ENCODE peak calls at places on chromosomes 11 and 22, in four cellular contexts. One of them, this sample, is unnamed.

GRCh38 chr11:86637976-86638375 is 34.4 kb downstream of the ME3 start:
- DNase-seq in stimulated activated CD8-positive, alpha-beta memory T cell treated with anti-CD3 and anti-CD28 coated beads, Interleukin-7, amount 100 ng/mL, for 24 hours: no peak
- DNase-seq in neural crest cell: no peak
- DNase-seq in breast epithelium: no peak
- DNase-seq in this sample: no peak

GRCh38 chr22:35135165-35135564 is 69.2 kb downstream of the ISX start:
- DNase-seq in stimulated activated CD8-positive, alpha-beta memory T cell treated with anti-CD3 and anti-CD28 coated beads, Interleukin-7, amount 100 ng/mL, for 24 hours: no peak
- DNase-seq in neural crest cell: no peak
- DNase-seq in breast epithelium: no peak
- DNase-seq in this sample: no peak

GRCh38 chr22:22684605-22685561 is 40.5 kb downstream of the GGTLC2 start:
- DNase-seq in stimulated activated CD8-positive, alpha-beta memory T cell treated with anti-CD3 and anti-CD28 coated beads, Interleukin-7, amount 100 ng/mL, for 24 hours: no peak
- DNase-seq in neural crest cell: no peak
- DNase-seq in breast epithelium: no peak
- DNase-seq in this sample: no peak

GRCh38 chr22:19056951-19057401 is 65.2 kb downstream of the DGCR2 start:
- DNase-seq in stimulated activated CD8-positive, alpha-beta memory T cell treated with anti-CD3 and anti-CD28 coated beads, Interleukin-7, amount 100 ng/mL, for 24 hours: no peak
- DNase-seq in neural crest cell: no peak
- DNase-seq in breast epithelium: no peak
- DNase-seq in this sample: peak; percentile 67

GRCh38 chr22:45785458-45785857 is 113.8 kb downstream of the ATXN10 start:
- DNase-seq in stimulated activated CD8-positive, alpha-beta memory T cell treated with anti-CD3 and anti-CD28 coated beads, Interleukin-7, amount 100 ng/mL, for 24 hours: no peak
- DNase-seq in neural crest cell: no peak
- DNase-seq in breast epithelium: no peak
- DNase-seq in this sample: no peak

GRCh38 chr22:37267128-37267587 is 15.2 kb upstream of the CYTH4 start:
- DNase-seq in stimulated activated CD8-positive, alpha-beta memory T cell treated with anti-CD3 and anti-CD28 coated beads, Interleukin-7, amount 100 ng/mL, for 24 hours: peak; percentile 45
- DNase-seq in neural crest cell: peak; percentile 76
- DNase-seq in breast epithelium: no peak
- DNase-seq in this sample: no peak

GRCh38 chr11:73650400-73650799 is 4.0 kb downstream of the PLEKHB1 start:
- DNase-seq in stimulated activated CD8-positive, alpha-beta memory T cell treated with anti-CD3 and anti-CD28 coated beads, Interleukin-7, amount 100 ng/mL, for 24 hours: no peak
- DNase-seq in neural crest cell: no peak
- DNase-seq in breast epithelium: no peak
- DNase-seq in this sample: no peak

GRCh38 chr11:130908770-130909625 is 7.3 kb downstream of the SNX19 start:
- DNase-seq in stimulated activated CD8-positive, alpha-beta memory T cell treated with anti-CD3 and anti-CD28 coated beads, Interleukin-7, amount 100 ng/mL, for 24 hours: no peak
- DNase-seq in neural crest cell: no peak
- DNase-seq in breast epithelium: no peak
- DNase-seq in this sample: no peak

GRCh38 chr11:27296406-27296994 is 66.5 kb downstream of the CCDC34 start:
- DNase-seq in stimulated activated CD8-positive, alpha-beta memory T cell treated with anti-CD3 and anti-CD28 coated beads, Interleukin-7, amount 100 ng/mL, for 24 hours: no peak
- DNase-seq in neural crest cell: no peak
- DNase-seq in breast epithelium: no peak
- DNase-seq in this sample: no peak

GRCh38 chr11:61949169-61950034 is 749 bp upstream of the BEST1 start:
- DNase-seq in stimulated activated CD8-positive, alpha-beta memory T cell treated with anti-CD3 and anti-CD28 coated beads, Interleukin-7, amount 100 ng/mL, for 24 hours: no peak
- DNase-seq in neural crest cell: no peak
- DNase-seq in breast epithelium: peak; percentile 66
- DNase-seq in this sample: peak; percentile 88

GRCh38 chr11:88313441-88313840 is 24.1 kb downstream of the CTSC start:
- DNase-seq in stimulated activated CD8-positive, alpha-beta memory T cell treated with anti-CD3 and anti-CD28 coated beads, Interleukin-7, amount 100 ng/mL, for 24 hours: no peak
- DNase-seq in neural crest cell: no peak
- DNase-seq in breast epithelium: no peak
- DNase-seq in this sample: no peak

GRCh38 chr11:73402834-73403185 is 26.6 kb downstream of the RELT start:
- DNase-seq in stimulated activated CD8-positive, alpha-beta memory T cell treated with anti-CD3 and anti-CD28 coated beads, Interleukin-7, amount 100 ng/mL, for 24 hours: no peak
- DNase-seq in neural crest cell: no peak
- DNase-seq in breast epithelium: no peak
- DNase-seq in this sample: no peak

GRCh38 chr22:32286290-32286840 is 31.2 kb upstream of the SLC5A4 start:
- DNase-seq in stimulated activated CD8-positive, alpha-beta memory T cell treated with anti-CD3 and anti-CD28 coated beads, Interleukin-7, amount 100 ng/mL, for 24 hours: no peak
- DNase-seq in neural crest cell: no peak
- DNase-seq in breast epithelium: no peak
- DNase-seq in this sample: no peak

GRCh38 chr11:35031869-35032268 is 107.1 kb upstream of the CD44 start:
- DNase-seq in stimulated activated CD8-positive, alpha-beta memory T cell treated with anti-CD3 and anti-CD28 coated beads, Interleukin-7, amount 100 ng/mL, for 24 hours: no peak
- DNase-seq in neural crest cell: no peak
- DNase-seq in breast epithelium: no peak
- DNase-seq in this sample: no peak

GRCh38 chr22:50474711-50475651 is at the start of gene SBF1:
- DNase-seq in stimulated activated CD8-positive, alpha-beta memory T cell treated with anti-CD3 and anti-CD28 coated beads, Interleukin-7, amount 100 ng/mL, for 24 hours: peak; percentile 76
- DNase-seq in neural crest cell: peak; percentile 86
- DNase-seq in breast epithelium: peak; percentile 88
- DNase-seq in this sample: peak; percentile 97

GRCh38 chr22:27105142-27106025 is 448.0 kb downstream of the MIAT start:
- DNase-seq in stimulated activated CD8-positive, alpha-beta memory T cell treated with anti-CD3 and anti-CD28 coated beads, Interleukin-7, amount 100 ng/mL, for 24 hours: no peak
- DNase-seq in neural crest cell: no peak
- DNase-seq in breast epithelium: peak; percentile 31
- DNase-seq in this sample: no peak

GRCh38 chr11:133501643-133502535 is 30.4 kb downstream of the OPCML start:
- DNase-seq in stimulated activated CD8-positive, alpha-beta memory T cell treated with anti-CD3 and anti-CD28 coated beads, Interleukin-7, amount 100 ng/mL, for 24 hours: no peak
- DNase-seq in neural crest cell: no peak
- DNase-seq in breast epithelium: peak; percentile 37
- DNase-seq in this sample: no peak

GRCh38 chr22:38416621-38417251 is 38.3 kb downstream of the KCNJ4 start:
- DNase-seq in stimulated activated CD8-positive, alpha-beta memory T cell treated with anti-CD3 and anti-CD28 coated beads, Interleukin-7, amount 100 ng/mL, for 24 hours: no peak
- DNase-seq in neural crest cell: no peak
- DNase-seq in breast epithelium: no peak
- DNase-seq in this sample: peak; percentile 57

GRCh38 chr11:117279711-117280376 is 11.3 kb upstream of the BACE1-AS start:
- DNase-seq in stimulated activated CD8-positive, alpha-beta memory T cell treated with anti-CD3 and anti-CD28 coated beads, Interleukin-7, amount 100 ng/mL, for 24 hours: no peak
- DNase-seq in neural crest cell: no peak
- DNase-seq in breast epithelium: no peak
- DNase-seq in this sample: no peak

GRCh38 chr11:134037093-134037908 is 31.6 kb upstream of the JAM3 start:
- DNase-seq in stimulated activated CD8-positive, alpha-beta memory T cell treated with anti-CD3 and anti-CD28 coated beads, Interleukin-7, amount 100 ng/mL, for 24 hours: peak; percentile 30
- DNase-seq in neural crest cell: peak; percentile 41
- DNase-seq in breast epithelium: peak; percentile 54
- DNase-seq in this sample: peak; percentile 92

GRCh38 chr22:19666663-19667593 is 47.4 kb upstream of the SEPTIN5 start:
- DNase-seq in stimulated activated CD8-positive, alpha-beta memory T cell treated with anti-CD3 and anti-CD28 coated beads, Interleukin-7, amount 100 ng/mL, for 24 hours: no peak
- DNase-seq in neural crest cell: no peak
- DNase-seq in breast epithelium: no peak
- DNase-seq in this sample: no peak

GRCh38 chr11:82305123-82305522 is 428.5 kb downstream of the FAM181B start:
- DNase-seq in stimulated activated CD8-positive, alpha-beta memory T cell treated with anti-CD3 and anti-CD28 coated beads, Interleukin-7, amount 100 ng/mL, for 24 hours: no peak
- DNase-seq in neural crest cell: no peak
- DNase-seq in breast epithelium: no peak
- DNase-seq in this sample: no peak

GRCh38 chr11:67248653-67249052 is 17.6 kb upstream of the GRK2 start:
- DNase-seq in stimulated activated CD8-positive, alpha-beta memory T cell treated with anti-CD3 and anti-CD28 coated beads, Interleukin-7, amount 100 ng/mL, for 24 hours: no peak
- DNase-seq in neural crest cell: no peak
- DNase-seq in breast epithelium: peak; percentile 96
- DNase-seq in this sample: peak; percentile 89

GRCh38 chr11:120324932-120325810 is at the start of gene TLCD5:
- DNase-seq in stimulated activated CD8-positive, alpha-beta memory T cell treated with anti-CD3 and anti-CD28 coated beads, Interleukin-7, amount 100 ng/mL, for 24 hours: peak; percentile 13
- DNase-seq in neural crest cell: peak; percentile 75
- DNase-seq in breast epithelium: no peak
- DNase-seq in this sample: peak; percentile 89

GRCh38 chr11:116984589-116984988 is 113.6 kb downstream of the SIK3 start:
- DNase-seq in stimulated activated CD8-positive, alpha-beta memory T cell treated with anti-CD3 and anti-CD28 coated beads, Interleukin-7, amount 100 ng/mL, for 24 hours: no peak
- DNase-seq in neural crest cell: no peak
- DNase-seq in breast epithelium: no peak
- DNase-seq in this sample: no peak

GRCh38 chr22:19576460-19577421 is 52.5 kb upstream of the CLDN5 start:
- DNase-seq in stimulated activated CD8-positive, alpha-beta memory T cell treated with anti-CD3 and anti-CD28 coated beads, Interleukin-7, amount 100 ng/mL, for 24 hours: peak; percentile 26
- DNase-seq in neural crest cell: no peak
- DNase-seq in breast epithelium: no peak
- DNase-seq in this sample: no peak

GRCh38 chr11:60993611-60994010 is 22.1 kb downstream of the CD6 start:
- DNase-seq in stimulated activated CD8-positive, alpha-beta memory T cell treated with anti-CD3 and anti-CD28 coated beads, Interleukin-7, amount 100 ng/mL, for 24 hours: no peak
- DNase-seq in neural crest cell: no peak
- DNase-seq in breast epithelium: no peak
- DNase-seq in this sample: no peak

GRCh38 chr22:36467946-36468345 is 13.5 kb downstream of the TXN2 start:
- DNase-seq in stimulated activated CD8-positive, alpha-beta memory T cell treated with anti-CD3 and anti-CD28 coated beads, Interleukin-7, amount 100 ng/mL, for 24 hours: no peak
- DNase-seq in neural crest cell: no peak
- DNase-seq in breast epithelium: no peak
- DNase-seq in this sample: no peak

GRCh38 chr11:72307439-72307838 is 63.5 kb upstream of the PHOX2A start:
- DNase-seq in stimulated activated CD8-positive, alpha-beta memory T cell treated with anti-CD3 and anti-CD28 coated beads, Interleukin-7, amount 100 ng/mL, for 24 hours: no peak
- DNase-seq in neural crest cell: no peak
- DNase-seq in breast epithelium: no peak
- DNase-seq in this sample: no peak

GRCh38 chr11:58905141-58905715 is 34.1 kb upstream of the GLYATL1 start:
- DNase-seq in stimulated activated CD8-positive, alpha-beta memory T cell treated with anti-CD3 and anti-CD28 coated beads, Interleukin-7, amount 100 ng/mL, for 24 hours: no peak
- DNase-seq in neural crest cell: peak; percentile 56
- DNase-seq in breast epithelium: no peak
- DNase-seq in this sample: no peak

GRCh38 chr11:75073459-75074190 is 23.1 kb downstream of the OR2AT4 start:
- DNase-seq in stimulated activated CD8-positive, alpha-beta memory T cell treated with anti-CD3 and anti-CD28 coated beads, Interleukin-7, amount 100 ng/mL, for 24 hours: no peak
- DNase-seq in neural crest cell: no peak
- DNase-seq in breast epithelium: no peak
- DNase-seq in this sample: no peak

GRCh38 chr11:12157241-12157661 is 46.9 kb downstream of the MICAL2 start:
- DNase-seq in stimulated activated CD8-positive, alpha-beta memory T cell treated with anti-CD3 and anti-CD28 coated beads, Interleukin-7, amount 100 ng/mL, for 24 hours: no peak
- DNase-seq in neural crest cell: no peak
- DNase-seq in breast epithelium: no peak
- DNase-seq in this sample: no peak